ENCODE peak calls at places on chromosome 20, in five cellular contexts. H is activated CD8-positive, alpha-beta memory T cell treated with anti-CD3 and anti-CD28 coated beads for 4 hours; B is WERI-Rb-1; P is choroid plexus epithelial cell; N is cardiac muscle cell. J is an unnamed sample.

GRCh38 chr20:45897692-45898091 is 6.6 kb downstream of the CTSA start:
- DNase-seq in H (no peak), B (no peak), P (no peak), N (no peak), J (no peak)

GRCh38 chr20:58945967-58946631 is 35.0 kb upstream of the NELFCD start:
- DNase-seq in H (no peak), B (no peak), P (no peak), N (no peak), J (no peak)

GRCh38 chr20:2149507-2149906 is 47.9 kb downstream of the STK35 start:
- DNase-seq in H (no peak), B (no peak), P (peak), N (no peak), J (no peak)

GRCh38 chr20:32772046-32772445 is 9.9 kb downstream of the DNMT3B start:
- DNase-seq in H (no peak), B (no peak), P (no peak), N (no peak), J (no peak)

GRCh38 chr20:53735536-53736050 is 142.0 kb upstream of the ZNF217 start:
- DNase-seq in H (no peak), B (peak), P (peak), N (peak), J (no peak)

GRCh38 chr20:48983423-48984400 is 62.2 kb downstream of the ARFGEF2 start:
- DNase-seq in H (no peak), B (no peak), P (peak), N (no peak), J (no peak)

GRCh38 chr20:61328906-61329558 is 77.0 kb downstream of the CDH4 start:
- DNase-seq in H (no peak), B (no peak), P (no peak), N (no peak), J (peak)

GRCh38 chr20:50238081-50238800 is 47.6 kb downstream of the CEBPB start:
- DNase-seq in H (no peak), B (no peak), P (no peak), N (no peak), J (no peak)

GRCh38 chr20:33443512-33444239 is at the start of gene SNTA1:
- DNase-seq in H (peak), B (peak), P (peak), N (peak), J (peak)

GRCh38 chr20:35606127-35606526 is 9.5 kb upstream of the SPAG4 start:
- DNase-seq in H (no peak), B (no peak), P (no peak), N (no peak), J (no peak)

GRCh38 chr20:25496968-25497401 is 88.3 kb downstream of the NINL start:
- DNase-seq in H (no peak), B (no peak), P (no peak), N (no peak), J (no peak)

GRCh38 chr20:19975436-19975799 is 41.7 kb upstream of the NAA20 start:
- DNase-seq in H (no peak), B (no peak), P (peak), N (no peak), J (no peak)

GRCh38 chr20:31859266-31859997 is 10.9 kb downstream of the DUSP15 start:
- DNase-seq in H (no peak), B (no peak), P (no peak), N (no peak), J (no peak)

GRCh38 chr20:37345339-37346231 is at the start of gene SRC:
- DNase-seq in H (peak), B (peak), P (peak), N (peak), J (peak)

GRCh38 chr20:40494238-40494637 is 194.8 kb downstream of the MAFB start:
- DNase-seq in H (no peak), B (no peak), P (no peak), N (no peak), J (peak)